ENCODE peak calls at places on chromosomes 2 and 18, in four cellular contexts. J, U, F and L are unnamed samples.

GRCh38 chr18:8601277-8602032 is 7.8 kb upstream of the RAB12 start:
- DNase-seq in J (no peak), U (no peak), F (no peak), L (no peak)

GRCh38 chr2:1032030-1032429 is 81.4 kb downstream of the SNTG2 start:
- DNase-seq in J (no peak), U (no peak), F (no peak), L (no peak)

GRCh38 chr18:41875094-41875780 is 79.8 kb upstream of the PIK3C3 start:
- DNase-seq in J (no peak), U (no peak), F (no peak), L (no peak)

GRCh38 chr2:29699045-29699444 is 222.3 kb downstream of the ALK start:
- DNase-seq in J (no peak), U (no peak), F (no peak), L (no peak)

GRCh38 chr2:180359522-180360282 is 352.6 kb upstream of the CWC22 start:
- DNase-seq in J (no peak), U (no peak), F (no peak), L (no peak)

GRCh38 chr18:37339701-37340215 is 225.8 kb downstream of the CELF4 start:
- DNase-seq in J (no peak), U (no peak), F (no peak), L (no peak)

GRCh38 chr2:132448771-132449170 is 32.2 kb downstream of the GPR39 start:
- DNase-seq in J (no peak), U (no peak), F (no peak), L (no peak)

GRCh38 chr2:188607501-188607900 is 315.8 kb downstream of the GULP1 start:
- DNase-seq in J (no peak), U (no peak), F (no peak), L (no peak)

GRCh38 chr2:129801575-129801974 is 177.9 kb upstream of the RAB6C start:
- DNase-seq in J (no peak), U (no peak), F (no peak), L (no peak)

GRCh38 chr2:216574046-216574445 is 59.2 kb upstream of the IGFBP2 start:
- DNase-seq in J (no peak), U (no peak), F (no peak), L (no peak)

GRCh38 chr2:201357216-201357615 is at the start of gene FLACC1:
- DNase-seq in J (no peak), U (peak), F (no peak), L (no peak)

GRCh38 chr2:131047275-131047652 is 46.0 kb downstream of the FAM168B start:
- DNase-seq in J (no peak), U (no peak), F (no peak), L (peak)

GRCh38 chr18:13481820-13482640 is 244.3 kb downstream of the FAM210A start:
- DNase-seq in J (peak), U (no peak), F (no peak), L (no peak)

GRCh38 chr2:28348149-28348567 is 44.5 kb upstream of the FOSL2 start:
- DNase-seq in J (no peak), U (no peak), F (no peak), L (peak)

GRCh38 chr18:54828986-54829385 is 709 bp downstream of the RAB27B start:
- DNase-seq in J (no peak), U (no peak), F (no peak), L (no peak)

GRCh38 chr2:69057660-69058059 is 44.7 kb downstream of the ANTXR1 start:
- DNase-seq in J (no peak), U (no peak), F (no peak), L (no peak)

GRCh38 chr2:43224131-43224570 is 2.3 kb downstream of the ZFP36L2 start:
- DNase-seq in J (no peak), U (no peak), F (no peak), L (peak)

GRCh38 chr2:196291873-196292800 is 120.8 kb upstream of the STK17B start:
- DNase-seq in J (no peak), U (no peak), F (no peak), L (peak)

GRCh38 chr2:68730828-68731227 is 3.8 kb upstream of the ARHGAP25 start:
- DNase-seq in J (no peak), U (peak), F (no peak), L (no peak)

GRCh38 chr2:174247474-174248186 is 702 bp downstream of the OLA1 start:
- DNase-seq in J (peak), U (no peak), F (no peak), L (no peak)

GRCh38 chr2:177622516-177622915 is 229.9 kb downstream of the AGPS start:
- DNase-seq in J (no peak), U (no peak), F (peak), L (no peak)

GRCh38 chr2:113114996-113115395 is 12.4 kb upstream of the IL1RN start:
- DNase-seq in J (no peak), U (peak), F (no peak), L (no peak)

GRCh38 chr2:774436-774835 is 97.2 kb upstream of the TMEM18 start:
- DNase-seq in J (no peak), U (no peak), F (no peak), L (no peak)

GRCh38 chr18:49561377-49562193 is at the start of gene LIPG:
- DNase-seq in J (no peak), U (no peak), F (peak), L (peak)

GRCh38 chr2:201471732-201472395 is 20.3 kb downstream of the STRADB start:
- DNase-seq in J (no peak), U (no peak), F (no peak), L (no peak)

GRCh38 chr2:143675006-143675405 is 545.8 kb downstream of the ARHGAP15 start:
- DNase-seq in J (no peak), U (no peak), F (no peak), L (no peak)

GRCh38 chr2:241570961-241571581 is 12.5 kb downstream of the BOK start:
- DNase-seq in J (no peak), U (no peak), F (no peak), L (peak)

GRCh38 chr2:231245253-231246094 is 47.0 kb downstream of the ARMC9 start:
- DNase-seq in J (no peak), U (no peak), F (no peak), L (no peak)

GRCh38 chr2:191899442-191899841 is 52.6 kb upstream of the CAVIN2 start:
- DNase-seq in J (no peak), U (no peak), F (no peak), L (no peak)

GRCh38 chr2:215536476-215536875 is 100.6 kb upstream of the FN1 start:
- DNase-seq in J (no peak), U (no peak), F (no peak), L (no peak)

GRCh38 chr2:179580378-179581146 is 280.9 kb downstream of the ZNF385B start:
- DNase-seq in J (no peak), U (no peak), F (no peak), L (no peak)

GRCh38 chr18:25805323-25805722 is 285.1 kb downstream of the SS18 start:
- DNase-seq in J (no peak), U (no peak), F (no peak), L (no peak)

GRCh38 chr2:120175000-120175581 is 48.1 kb downstream of the TMEM185B start:
- DNase-seq in J (no peak), U (no peak), F (no peak), L (no peak)

GRCh38 chr18:13454363-13455150 is 236.0 kb downstream of the LDLRAD4 start:
- DNase-seq in J (no peak), U (peak), F (no peak), L (no peak)

GRCh38 chr18:55224086-55224625 is 264.9 kb upstream of the CCDC68 start:
- DNase-seq in J (no peak), U (no peak), F (no peak), L (no peak)

GRCh38 chr2:240591784-240592183 is 5.2 kb downstream of the CAPN10 start:
- DNase-seq in J (no peak), U (no peak), F (no peak), L (peak)

GRCh38 chr2:216362730-216363129 is 9.6 kb downstream of the MARCHF4 start:
- DNase-seq in J (no peak), U (no peak), F (no peak), L (no peak)

GRCh38 chr2:214075446-214075845 is 335.4 kb upstream of the VWC2L start:
- DNase-seq in J (no peak), U (no peak), F (no peak), L (no peak)